ENCODE peak calls at places on chromosomes 7 and 10, in ten cellular contexts. One of them, this sample, is unnamed.

GRCh38 chr7:1934756-1935155 is 264.7 kb downstream of the ELFN1 start:
- DNase-seq in transverse colon: no peak
- DNase-seq in psoas muscle: no peak
- DNase-seq in lower lobe of right lung: no peak
- DNase-seq in hepatocyte: no peak
- DNase-seq in astrocyte of the spinal cord: no peak
- DNase-seq in fibroblast of lung: no peak
- DNase-seq in brain microvascular endothelial cell: no peak
- DNase-seq in astrocyte: no peak
- DNase-seq in AG04450: no peak
- DNase-seq in this sample: no peak

GRCh38 chr10:114719311-114719710 is 61.2 kb upstream of the ABLIM1 start:
- DNase-seq in psoas muscle: no peak
- DNase-seq in hepatocyte: peak
- DNase-seq in transverse colon: peak
- DNase-seq in astrocyte of the spinal cord: no peak
- DNase-seq in AG04450: no peak
- DNase-seq in lower lobe of right lung: no peak
- DNase-seq in brain microvascular endothelial cell: no peak
- DNase-seq in fibroblast of lung: no peak
- DNase-seq in astrocyte: no peak
- DNase-seq in this sample: no peak

GRCh38 chr10:2891073-2891769 is 176.1 kb upstream of the PFKP start:
- DNase-seq in brain microvascular endothelial cell: no peak
- DNase-seq in fibroblast of lung: no peak
- DNase-seq in hepatocyte: no peak
- DNase-seq in transverse colon: no peak
- DNase-seq in lower lobe of right lung: no peak
- DNase-seq in astrocyte: no peak
- DNase-seq in psoas muscle: no peak
- DNase-seq in AG04450: no peak
- DNase-seq in astrocyte of the spinal cord: no peak
- DNase-seq in this sample: no peak

GRCh38 chr10:2978111-2978510 is 89.2 kb upstream of the PFKP start:
- DNase-seq in AG04450: no peak
- DNase-seq in lower lobe of right lung: no peak
- DNase-seq in hepatocyte: peak
- DNase-seq in transverse colon: no peak
- DNase-seq in fibroblast of lung: peak
- DNase-seq in astrocyte of the spinal cord: peak
- DNase-seq in psoas muscle: no peak
- DNase-seq in astrocyte: peak
- DNase-seq in brain microvascular endothelial cell: no peak
- DNase-seq in this sample: peak

GRCh38 chr10:47276071-47276470 is 23.9 kb upstream of the GDF10 start:
- DNase-seq in psoas muscle: no peak
- DNase-seq in hepatocyte: no peak
- DNase-seq in AG04450: no peak
- DNase-seq in brain microvascular endothelial cell: no peak
- DNase-seq in fibroblast of lung: no peak
- DNase-seq in lower lobe of right lung: no peak
- DNase-seq in astrocyte of the spinal cord: no peak
- DNase-seq in transverse colon: no peak
- DNase-seq in astrocyte: no peak
- DNase-seq in this sample: no peak

GRCh38 chr7:27394871-27395270 is 152.3 kb downstream of the EVX1 start:
- DNase-seq in AG04450: no peak
- DNase-seq in hepatocyte: no peak
- DNase-seq in astrocyte of the spinal cord: no peak
- DNase-seq in brain microvascular endothelial cell: no peak
- DNase-seq in fibroblast of lung: no peak
- DNase-seq in transverse colon: no peak
- DNase-seq in lower lobe of right lung: no peak
- DNase-seq in psoas muscle: no peak
- DNase-seq in astrocyte: no peak
- DNase-seq in this sample: no peak

GRCh38 chr10:42941245-42941644 is 135.6 kb upstream of the RET start:
- DNase-seq in astrocyte of the spinal cord: no peak
- DNase-seq in psoas muscle: no peak
- DNase-seq in hepatocyte: no peak
- DNase-seq in astrocyte: no peak
- DNase-seq in AG04450: no peak
- DNase-seq in brain microvascular endothelial cell: no peak
- DNase-seq in lower lobe of right lung: no peak
- DNase-seq in fibroblast of lung: no peak
- DNase-seq in transverse colon: no peak
- DNase-seq in this sample: no peak

GRCh38 chr10:14658331-14659122 is 116.2 kb downstream of the FAM107B start:
- DNase-seq in astrocyte: peak
- DNase-seq in brain microvascular endothelial cell: peak
- DNase-seq in psoas muscle: no peak
- DNase-seq in hepatocyte: no peak
- DNase-seq in fibroblast of lung: peak
- DNase-seq in transverse colon: no peak
- DNase-seq in astrocyte of the spinal cord: peak
- DNase-seq in AG04450: peak
- DNase-seq in lower lobe of right lung: no peak
- DNase-seq in this sample: peak

DNA sequence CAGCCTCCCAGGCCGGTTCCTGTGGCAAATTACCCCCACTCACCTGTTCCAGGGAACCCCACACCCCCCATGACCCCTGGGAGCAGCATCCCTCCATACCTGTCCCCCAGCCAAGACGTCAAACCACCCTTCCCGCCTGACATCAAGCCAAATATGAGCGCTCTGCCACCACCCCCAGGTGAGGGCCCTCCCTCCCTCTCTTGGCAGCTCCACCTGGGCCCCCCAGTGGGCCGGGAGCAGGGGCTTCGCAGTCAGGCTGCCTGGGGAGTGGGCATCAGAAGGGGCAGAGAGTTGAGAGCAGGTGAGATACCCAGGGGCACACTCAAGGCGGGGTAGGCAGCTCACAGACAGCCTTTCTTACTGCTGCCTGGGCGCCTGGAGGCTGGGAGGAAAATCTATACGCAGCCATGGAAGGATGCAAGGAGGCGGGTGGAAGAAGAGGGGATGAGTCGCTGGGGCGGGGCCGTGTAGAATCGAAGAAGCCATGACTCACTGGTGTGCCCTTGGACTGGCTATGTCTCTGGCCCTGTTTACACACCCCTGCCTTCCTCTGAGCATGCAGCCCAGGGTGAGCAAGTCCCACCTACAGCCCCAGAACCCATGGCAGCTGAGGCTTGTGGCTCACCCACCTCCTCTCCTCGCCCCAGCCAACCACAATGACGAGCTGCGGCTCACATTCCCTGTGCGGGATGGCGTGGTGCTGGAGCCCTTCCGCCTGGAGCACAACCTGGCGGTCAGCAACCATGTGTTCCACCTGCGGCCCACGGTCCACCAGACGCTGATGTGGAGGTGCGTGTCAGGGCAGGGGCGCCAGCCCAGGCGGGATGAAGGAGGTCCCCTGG is 48.6 kb upstream of the PPIF start:
- DNase-seq in psoas muscle: peak
- DNase-seq in astrocyte: peak
- DNase-seq in lower lobe of right lung: no peak
- DNase-seq in fibroblast of lung: peak
- DNase-seq in astrocyte of the spinal cord: peak
- DNase-seq in AG04450: peak
- DNase-seq in hepatocyte: peak
- DNase-seq in transverse colon: peak
- DNase-seq in brain microvascular endothelial cell: peak
- DNase-seq in this sample: no peak
- TF ChIP-seq CTCF in psoas muscle: no peak
- TF ChIP-seq CTCF in astrocyte: no peak
- TF ChIP-seq CTCF in lower lobe of right lung: no peak
- TF ChIP-seq CTCF in fibroblast of lung: no peak
- TF ChIP-seq CTCF in astrocyte of the spinal cord: no peak
- TF ChIP-seq CTCF in AG04450: no peak
- TF ChIP-seq CTCF in hepatocyte: no peak
- TF ChIP-seq CTCF in transverse colon: no peak
- TF ChIP-seq CTCF in brain microvascular endothelial cell: peak
- TF ChIP-seq CTCF in this sample: no peak

GRCh38 chr7:50393547-50394252 is 56.5 kb downstream of the FIGNL1 start:
- DNase-seq in lower lobe of right lung: no peak
- DNase-seq in fibroblast of lung: no peak
- DNase-seq in hepatocyte: no peak
- DNase-seq in astrocyte of the spinal cord: no peak
- DNase-seq in AG04450: no peak
- DNase-seq in transverse colon: peak
- DNase-seq in psoas muscle: no peak
- DNase-seq in astrocyte: no peak
- DNase-seq in brain microvascular endothelial cell: no peak
- DNase-seq in this sample: peak

GRCh38 chr7:50394315-50394714 is 55.8 kb downstream of the FIGNL1 start:
- DNase-seq in lower lobe of right lung: no peak
- DNase-seq in brain microvascular endothelial cell: no peak
- DNase-seq in hepatocyte: no peak
- DNase-seq in transverse colon: no peak
- DNase-seq in astrocyte of the spinal cord: no peak
- DNase-seq in psoas muscle: no peak
- DNase-seq in astrocyte: no peak
- DNase-seq in fibroblast of lung: no peak
- DNase-seq in AG04450: no peak
- DNase-seq in this sample: no peak

GRCh38 chr7:50393076-50393475 is 57.1 kb downstream of the FIGNL1 start:
- DNase-seq in transverse colon: no peak
- DNase-seq in lower lobe of right lung: no peak
- DNase-seq in astrocyte: no peak
- DNase-seq in psoas muscle: no peak
- DNase-seq in brain microvascular endothelial cell: no peak
- DNase-seq in hepatocyte: no peak
- DNase-seq in AG04450: no peak
- DNase-seq in fibroblast of lung: no peak
- DNase-seq in astrocyte of the spinal cord: no peak
- DNase-seq in this sample: no peak

GRCh38 chr7:50389961-50390360 is 60.2 kb downstream of the FIGNL1 start:
- DNase-seq in hepatocyte: no peak
- DNase-seq in transverse colon: no peak
- DNase-seq in astrocyte of the spinal cord: no peak
- DNase-seq in astrocyte: no peak
- DNase-seq in fibroblast of lung: no peak
- DNase-seq in lower lobe of right lung: no peak
- DNase-seq in AG04450: no peak
- DNase-seq in psoas muscle: no peak
- DNase-seq in brain microvascular endothelial cell: no peak
- DNase-seq in this sample: no peak

DNA sequence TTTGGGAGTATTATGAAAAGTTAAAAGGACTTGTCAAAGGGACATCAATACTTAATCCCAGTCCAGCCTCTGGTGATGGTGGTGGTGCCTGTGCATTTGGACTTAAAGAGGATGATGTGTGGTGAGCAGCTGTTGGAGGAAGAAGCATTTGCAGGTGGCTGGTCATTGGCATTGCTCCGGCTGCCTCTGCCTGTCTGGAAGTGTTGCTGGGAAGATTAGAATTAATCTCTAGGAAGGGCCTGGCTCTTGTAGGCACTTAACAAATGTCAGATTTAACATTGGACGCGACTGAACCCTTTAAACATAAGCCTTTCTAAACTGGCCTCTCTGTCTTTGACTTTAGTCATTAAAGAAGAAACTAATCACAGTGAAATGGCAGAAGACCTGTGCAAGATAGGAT is 58.8 kb downstream of the FIGNL1 start:
- DNase-seq in transverse colon: no peak
- DNase-seq in psoas muscle: no peak
- DNase-seq in fibroblast of lung: no peak
- DNase-seq in AG04450: no peak
- DNase-seq in astrocyte of the spinal cord: no peak
- DNase-seq in hepatocyte: no peak
- DNase-seq in lower lobe of right lung: no peak
- DNase-seq in brain microvascular endothelial cell: no peak
- DNase-seq in astrocyte: no peak
- DNase-seq in this sample: no peak
- H3K4me3 ChIP-seq in transverse colon: no peak
- H3K4me3 ChIP-seq in psoas muscle: no peak
- H3K4me3 ChIP-seq in fibroblast of lung: no peak
- H3K4me3 ChIP-seq in AG04450: no peak
- H3K4me3 ChIP-seq in astrocyte of the spinal cord: no peak
- H3K4me3 ChIP-seq in hepatocyte: no peak
- H3K4me3 ChIP-seq in lower lobe of right lung: no peak
- H3K4me3 ChIP-seq in brain microvascular endothelial cell: no peak
- H3K4me3 ChIP-seq in astrocyte: no peak
- H3K4me3 ChIP-seq in this sample: no peak

DNA sequence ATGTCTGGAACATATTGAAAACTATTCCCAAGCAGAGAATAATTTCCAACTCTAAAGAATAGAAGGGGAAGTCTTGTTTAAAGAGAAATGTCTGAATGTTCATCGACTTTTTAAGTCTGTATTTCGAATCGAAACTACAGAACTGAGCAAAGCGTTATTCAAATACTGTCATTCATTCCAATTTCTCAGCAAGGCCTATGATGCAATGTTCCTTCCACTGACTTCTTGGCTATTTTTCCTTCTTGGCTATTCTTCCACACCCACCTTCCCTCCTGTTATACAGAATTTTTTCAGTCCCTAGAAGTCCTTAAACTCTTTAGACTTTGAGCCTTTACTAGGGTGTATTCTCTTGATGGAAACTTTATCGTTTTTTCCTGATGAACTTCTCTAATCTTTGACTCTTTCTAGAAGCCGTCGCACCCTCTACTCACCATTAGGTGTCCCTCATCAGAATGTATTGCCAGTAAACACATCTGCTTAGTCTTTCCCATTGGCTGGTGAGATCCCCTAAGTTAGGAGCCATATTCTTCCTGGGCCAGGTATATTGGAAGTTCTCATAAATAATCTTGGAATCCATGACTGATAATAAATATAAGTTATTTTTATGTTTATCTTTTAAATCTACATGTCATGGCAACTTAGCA is 235.7 kb upstream of the CCDC6 start:
- DNase-seq in hepatocyte: no peak
- DNase-seq in transverse colon: no peak
- DNase-seq in astrocyte: no peak
- DNase-seq in brain microvascular endothelial cell: no peak
- DNase-seq in AG04450: no peak
- DNase-seq in psoas muscle: no peak
- DNase-seq in lower lobe of right lung: no peak
- DNase-seq in astrocyte of the spinal cord: no peak
- DNase-seq in fibroblast of lung: no peak
- DNase-seq in this sample: no peak
- TF ChIP-seq CTCF in hepatocyte: no peak
- TF ChIP-seq CTCF in transverse colon: no peak
- TF ChIP-seq CTCF in astrocyte: no peak
- TF ChIP-seq CTCF in brain microvascular endothelial cell: peak
- TF ChIP-seq CTCF in AG04450: no peak
- TF ChIP-seq CTCF in psoas muscle: no peak
- TF ChIP-seq CTCF in lower lobe of right lung: no peak
- TF ChIP-seq CTCF in astrocyte of the spinal cord: no peak
- TF ChIP-seq CTCF in fibroblast of lung: no peak
- TF ChIP-seq CTCF in this sample: no peak

GRCh38 chr10:34549953-34550352 is 265.1 kb downstream of the PARD3 start:
- DNase-seq in astrocyte of the spinal cord: no peak
- DNase-seq in brain microvascular endothelial cell: no peak
- DNase-seq in AG04450: no peak
- DNase-seq in transverse colon: no peak
- DNase-seq in psoas muscle: no peak
- DNase-seq in hepatocyte: no peak
- DNase-seq in astrocyte: no peak
- DNase-seq in lower lobe of right lung: no peak
- DNase-seq in fibroblast of lung: no peak
- DNase-seq in this sample: no peak

GRCh38 chr10:34553753-34554152 is 261.3 kb downstream of the PARD3 start:
- DNase-seq in astrocyte: no peak
- DNase-seq in astrocyte of the spinal cord: no peak
- DNase-seq in psoas muscle: no peak
- DNase-seq in hepatocyte: no peak
- DNase-seq in brain microvascular endothelial cell: no peak
- DNase-seq in fibroblast of lung: no peak
- DNase-seq in lower lobe of right lung: no peak
- DNase-seq in AG04450: no peak
- DNase-seq in transverse colon: no peak
- DNase-seq in this sample: no peak

GRCh38 chr10:34548466-34548865 is 266.6 kb downstream of the PARD3 start:
- DNase-seq in astrocyte: no peak
- DNase-seq in fibroblast of lung: no peak
- DNase-seq in astrocyte of the spinal cord: no peak
- DNase-seq in brain microvascular endothelial cell: no peak
- DNase-seq in lower lobe of right lung: no peak
- DNase-seq in psoas muscle: no peak
- DNase-seq in hepatocyte: no peak
- DNase-seq in AG04450: no peak
- DNase-seq in transverse colon: no peak
- DNase-seq in this sample: no peak

GRCh38 chr10:34549001-34549400 is 266.1 kb downstream of the PARD3 start:
- DNase-seq in psoas muscle: no peak
- DNase-seq in lower lobe of right lung: no peak
- DNase-seq in hepatocyte: no peak
- DNase-seq in AG04450: no peak
- DNase-seq in fibroblast of lung: peak
- DNase-seq in astrocyte of the spinal cord: no peak
- DNase-seq in astrocyte: no peak
- DNase-seq in transverse colon: no peak
- DNase-seq in brain microvascular endothelial cell: no peak
- DNase-seq in this sample: no peak

DNA sequence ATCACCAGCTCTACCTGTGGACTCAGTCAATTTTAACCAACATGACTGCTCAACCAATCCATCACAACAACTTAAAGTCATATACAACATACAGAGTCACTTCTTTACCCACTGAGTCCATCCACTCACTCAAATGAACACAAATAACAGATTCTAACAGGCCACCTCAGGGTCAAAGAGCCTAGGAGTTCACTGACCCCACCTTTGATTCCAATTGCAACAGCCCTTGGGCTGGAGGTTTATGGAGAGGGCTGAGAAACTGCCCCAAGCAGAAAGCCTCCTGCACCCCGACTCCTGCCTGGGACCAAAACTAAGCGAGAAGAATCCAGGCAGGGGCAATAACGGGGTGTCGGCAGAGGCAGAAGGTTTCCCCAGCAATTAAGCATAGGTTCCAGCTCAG is 263.8 kb downstream of the PARD3 start:
- DNase-seq in astrocyte: no peak
- DNase-seq in brain microvascular endothelial cell: no peak
- DNase-seq in transverse colon: no peak
- DNase-seq in psoas muscle: no peak
- DNase-seq in hepatocyte: no peak
- DNase-seq in astrocyte of the spinal cord: no peak
- DNase-seq in AG04450: no peak
- DNase-seq in fibroblast of lung: no peak
- DNase-seq in lower lobe of right lung: no peak
- DNase-seq in this sample: no peak
- H3K4me3 ChIP-seq in astrocyte: no peak
- H3K4me3 ChIP-seq in brain microvascular endothelial cell: no peak
- H3K4me3 ChIP-seq in transverse colon: no peak
- H3K4me3 ChIP-seq in psoas muscle: no peak
- H3K4me3 ChIP-seq in hepatocyte: no peak
- H3K4me3 ChIP-seq in astrocyte of the spinal cord: no peak
- H3K4me3 ChIP-seq in AG04450: no peak
- H3K4me3 ChIP-seq in fibroblast of lung: no peak
- H3K4me3 ChIP-seq in lower lobe of right lung: no peak
- H3K4me3 ChIP-seq in this sample: no peak

This sample was measured in GM12864.